ENCODE peak calls at places on chromosomes 13 and 19, in six cellular contexts. X is neural progenitor cell, Y is PC-3, O is A549, K is cardiac muscle cell, F is right lobe of liver. B is an unnamed sample.

GRCh38 chr19:27774827-27775226 is 1438.1 kb downstream of the UQCRFS1 start:
- DNase-seq in X (no peak), O (peak), F (no peak), K (no peak), Y (peak), B (peak)

GRCh38 chr19:6156033-6156432 is 20.6 kb downstream of the ACSBG2 start:
- DNase-seq in X (no peak), K (no peak), Y (no peak), F (no peak), O (no peak), B (no peak)

GRCh38 chr19:28887920-28888618 is 324.9 kb downstream of the UQCRFS1 start:
- DNase-seq in O (no peak), X (peak), K (no peak), F (no peak), Y (no peak), B (no peak)

GRCh38 chr13:51734786-51735185 is 69.2 kb downstream of the DHRS12 start:
- DNase-seq in Y (no peak), O (no peak), X (no peak), F (no peak), K (no peak), B (no peak)

GRCh38 chr13:26838821-26839220 is 78.2 kb upstream of the GPR12 start:
- DNase-seq in F (no peak), X (no peak), K (no peak), Y (no peak), O (no peak), B (no peak)

GRCh38 chr19:35332817-35333216 is 3.8 kb downstream of the CD22 start:
- DNase-seq in O (no peak), F (no peak), K (no peak), Y (no peak), X (no peak), B (no peak)

GRCh38 chr13:40476175-40476958 is 190.1 kb downstream of the FOXO1 start:
- DNase-seq in X (no peak), F (no peak), K (peak), O (peak), Y (peak), B (no peak)

GRCh38 chr19:41193420-41194156 is 569 bp downstream of the CYP2S1 start:
- DNase-seq in K (no peak), F (no peak), X (peak), O (no peak), Y (peak), B (no peak)

GRCh38 chr13:35978607-35979316 is 152.4 kb downstream of the DCLK1 start:
- DNase-seq in O (peak), K (peak), Y (peak), F (no peak), X (peak), B (peak)

DNA sequence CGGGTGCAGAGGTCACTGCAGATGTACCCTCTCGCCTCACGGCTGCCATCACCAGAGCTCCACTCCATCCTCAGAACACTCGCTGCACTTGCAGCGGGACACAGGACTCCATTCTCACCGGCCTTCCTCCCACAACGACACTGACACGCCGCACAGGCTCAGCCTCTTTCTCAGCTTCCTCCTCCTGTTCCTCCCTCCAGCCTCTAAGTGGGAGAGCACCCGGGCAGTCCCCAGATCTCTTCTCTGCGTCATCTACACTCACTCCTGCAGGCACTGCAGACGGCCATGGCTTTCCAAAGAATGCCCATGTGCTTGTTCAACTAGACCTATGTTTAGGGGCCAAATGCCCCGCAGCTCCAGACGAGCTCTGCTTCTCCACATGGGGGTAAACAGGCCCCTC is 14.3 kb upstream of the FKRP start:
- DNase-seq in K (peak), F (no peak), X (no peak), O (no peak), Y (no peak), B (no peak)
- H3K4me3 ChIP-seq in K (no peak), F (no peak), X (no peak), O (no peak), Y (peak), B (no peak)

GRCh38 chr13:28000567-28000966 is 12.1 kb upstream of the URAD start:
- DNase-seq in X (peak), F (no peak), K (no peak), O (peak), Y (no peak), B (no peak)

GRCh38 chr13:28001049-28001448 is 12.6 kb upstream of the URAD start:
- DNase-seq in Y (no peak), X (no peak), F (no peak), O (no peak), K (no peak), B (no peak)

GRCh38 chr13:28001837-28002473 is 13.5 kb upstream of the URAD start:
- DNase-seq in X (no peak), O (no peak), Y (no peak), K (no peak), F (no peak), B (peak)

GRCh38 chr13:28002886-28003698 is 14.6 kb upstream of the URAD start:
- DNase-seq in Y (no peak), F (no peak), O (no peak), X (no peak), K (no peak), B (no peak)

DNA sequence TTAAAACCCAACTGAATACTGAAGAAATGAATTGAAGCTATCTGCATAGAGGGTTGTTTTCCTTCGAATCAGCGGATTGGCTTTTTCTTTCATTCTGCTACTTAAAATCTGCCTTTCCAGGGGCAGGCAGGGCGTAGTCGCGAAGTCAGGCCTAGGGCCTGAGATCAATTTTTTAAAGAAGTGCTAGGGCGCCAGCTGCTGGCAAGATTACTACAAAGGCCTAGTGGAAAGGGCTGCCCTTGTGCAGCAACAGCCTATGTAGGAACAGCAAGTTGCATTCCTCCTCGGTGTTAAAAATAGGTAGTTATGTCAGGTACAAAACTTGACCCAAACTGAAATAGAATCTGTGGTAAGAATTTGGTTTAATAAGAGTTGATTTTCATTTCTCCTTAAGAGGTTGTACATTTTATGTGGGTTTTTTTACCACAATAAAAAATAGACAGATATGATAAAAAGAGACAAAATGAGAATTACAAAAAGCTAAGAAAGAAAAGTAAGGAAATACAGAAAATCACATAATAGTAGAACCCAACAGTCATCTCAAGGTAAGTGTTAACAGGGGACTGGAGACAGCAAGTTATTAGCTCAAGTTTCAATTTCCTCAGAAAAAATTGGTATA is 9.5 kb upstream of the URAD start:
- DNase-seq in X (peak), O (peak), F (no peak), K (peak), Y (peak), B (peak)
- TF ChIP-seq CTCF in X (peak), O (peak), F (no peak), K (peak), Y (peak), B (peak)

GRCh38 chr19:53907690-53908089 is 1.4 kb upstream of the CACNG7 start:
- DNase-seq in Y (no peak), O (no peak), K (no peak), X (no peak), F (no peak), B (no peak)

GRCh38 chr19:53910170-53910518 is 1.1 kb downstream of the CACNG7 start:
- DNase-seq in X (peak), O (no peak), K (peak), F (no peak), Y (no peak), B (no peak)

GRCh38 chr19:53909471-53910169 is 542 bp downstream of the CACNG7 start:
- DNase-seq in X (peak), Y (no peak), F (no peak), K (no peak), O (no peak), B (no peak)

GRCh38 chr19:53908106-53908932 is 759 bp upstream of the CACNG7 start:
- DNase-seq in X (peak), F (no peak), K (peak), Y (peak), O (peak), B (peak)

DNA sequence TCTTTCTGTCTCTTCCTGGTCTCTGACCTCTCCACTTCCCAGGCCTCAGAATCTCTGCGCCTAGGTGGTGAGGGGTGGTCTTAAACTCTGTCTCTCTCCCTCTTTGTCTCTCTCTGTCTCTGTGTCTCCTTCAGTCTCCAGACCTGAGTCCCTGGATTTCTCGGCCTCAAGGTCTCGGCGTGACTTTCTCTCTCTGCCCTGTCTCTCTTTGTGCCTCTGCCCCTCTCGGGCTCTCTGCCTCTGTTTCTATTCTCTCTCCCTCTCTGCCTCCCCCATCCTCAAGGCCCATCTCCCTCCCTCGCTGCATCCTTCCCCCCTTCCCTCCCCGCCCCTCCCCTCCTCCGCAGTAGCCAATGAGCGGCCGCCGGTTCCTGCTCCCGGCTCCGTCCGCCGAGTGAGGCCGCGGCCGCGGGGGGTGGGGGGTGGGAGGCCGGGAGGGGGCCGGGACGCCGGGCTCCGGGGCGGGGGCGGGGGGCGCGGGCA is at the start of gene CACNG7:
- DNase-seq in K (peak), X (peak), F (no peak), O (peak), Y (no peak), B (no peak)
- H3K27ac ChIP-seq in K (no peak), X (no peak), F (no peak), O (peak), Y (no peak), B (no peak)

DNA sequence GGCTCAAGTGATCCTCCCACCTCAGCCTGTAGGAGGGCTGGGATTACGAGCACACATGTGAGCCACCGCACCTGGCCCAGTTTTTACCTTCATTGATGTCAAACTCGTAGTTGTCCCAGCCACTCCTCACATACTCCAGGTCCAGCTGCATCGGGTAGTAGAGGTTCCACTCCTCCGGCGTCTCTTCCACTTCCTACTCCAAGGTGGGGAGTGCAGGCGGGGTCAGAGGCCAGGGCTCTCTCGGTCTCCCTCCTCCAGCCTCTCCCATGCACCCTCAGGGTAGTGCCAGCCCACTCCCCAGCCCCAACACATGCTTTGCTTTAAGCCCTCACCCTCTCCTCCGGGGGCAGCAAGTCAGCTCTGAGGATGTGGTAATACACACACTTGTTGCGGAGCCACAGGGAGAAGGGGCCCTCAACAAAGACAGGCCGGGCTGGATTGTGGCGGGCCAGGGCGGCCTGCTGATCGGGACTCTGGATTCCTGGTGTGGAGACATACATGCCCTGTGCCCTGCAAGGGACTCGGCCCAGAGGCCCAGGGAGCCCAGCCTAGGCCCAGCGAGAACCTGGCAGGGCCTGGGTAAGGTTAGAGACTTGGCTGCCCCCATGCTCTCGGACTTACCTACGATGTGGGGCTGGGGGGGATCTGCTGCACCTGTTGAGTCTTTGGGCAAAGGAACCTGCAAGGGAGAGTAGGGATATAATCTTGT is 1.9 kb upstream of the ZNF653 start:
- DNase-seq in K (no peak), F (no peak), X (no peak), Y (no peak), O (no peak), B (no peak)
- H3K4me3 ChIP-seq in K (no peak), F (no peak), X (no peak), Y (no peak), O (no peak), B (no peak)

DNA sequence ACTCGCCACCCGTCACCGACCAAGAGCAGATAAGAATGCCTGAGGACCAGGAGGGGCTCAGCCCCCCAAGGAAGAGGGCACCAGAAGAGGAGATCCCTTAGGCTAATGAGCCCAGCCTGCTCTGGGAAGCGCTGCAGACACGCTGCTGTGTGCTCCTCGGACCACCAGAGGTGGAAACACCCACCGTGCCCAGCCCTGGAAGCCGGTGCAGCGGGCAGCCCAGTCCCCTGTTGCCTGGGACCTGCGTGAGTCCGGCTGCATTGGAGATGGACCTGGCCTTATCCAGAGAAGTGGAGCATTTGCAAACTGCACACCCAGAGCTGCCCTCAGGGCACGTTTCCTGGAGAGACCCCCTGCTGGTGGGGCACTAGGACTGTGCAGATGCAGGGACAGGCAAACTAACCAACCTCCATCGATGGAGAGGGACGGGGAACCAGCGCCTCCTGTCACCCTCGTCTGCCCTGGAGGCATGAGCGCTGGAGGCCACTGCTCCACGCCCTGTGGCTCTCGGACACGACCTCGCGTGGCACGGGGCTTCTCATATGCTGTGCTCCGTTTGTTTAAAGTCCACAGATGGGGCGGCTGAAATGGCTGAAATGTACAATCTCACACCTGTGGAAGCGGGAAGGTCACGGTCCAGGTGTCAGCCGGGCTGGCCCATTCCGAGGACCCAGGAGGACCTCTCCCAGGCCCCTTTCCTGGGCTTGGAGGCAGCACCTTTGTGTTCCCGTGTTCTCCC is 153.9 kb downstream of the KDM4B start:
- DNase-seq in O (no peak), F (no peak), Y (no peak), X (no peak), K (no peak), B (no peak)
- TF ChIP-seq CTCF in O (no peak), F (no peak), Y (no peak), X (no peak), K (no peak), B (no peak)

GRCh38 chr13:45782327-45783045 is 69.1 kb downstream of the SIAH3 start:
- DNase-seq in K (no peak), O (no peak), F (no peak), X (no peak), Y (no peak), B (no peak)
- H3K27ac ChIP-seq in K (no peak), O (no peak), F (no peak), X (no peak), Y (no peak), B (no peak)

DNA sequence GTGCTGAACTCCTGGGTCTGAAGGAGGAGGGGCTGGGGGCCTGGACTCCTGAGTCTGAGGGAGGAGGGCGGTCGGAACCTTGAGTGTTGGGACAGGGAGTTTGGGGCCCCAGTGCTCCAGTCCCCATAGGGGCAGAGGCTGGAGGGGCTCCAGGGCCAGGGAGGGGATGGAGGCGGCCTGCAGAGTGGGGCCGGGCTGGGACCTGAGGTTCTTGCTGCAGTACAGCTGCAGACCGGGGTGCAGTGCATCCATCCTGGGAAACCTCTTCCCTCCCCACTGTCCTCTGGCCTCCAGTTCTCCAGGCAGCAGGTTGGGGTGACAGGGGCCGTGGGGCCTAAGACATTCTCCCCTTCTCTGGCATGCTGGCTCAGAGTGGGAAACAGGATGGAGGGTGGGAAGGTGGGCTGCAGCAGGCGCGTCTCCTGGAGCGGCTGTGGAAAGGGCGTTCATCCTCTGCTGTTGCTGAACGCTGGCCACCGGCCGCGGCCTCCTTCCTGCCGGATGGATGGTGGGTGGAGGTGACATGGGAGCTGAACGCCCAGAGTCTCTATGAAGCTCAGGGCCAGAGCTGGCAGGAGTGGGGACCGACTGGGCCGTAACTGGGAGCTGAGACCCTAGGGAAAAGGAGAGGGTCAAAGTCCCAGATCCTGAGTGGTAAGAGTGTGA is 1.6 kb downstream of the BRSK1 start:
- DNase-seq in X (no peak), Y (no peak), O (no peak), K (peak), F (no peak), B (no peak)
- H3K4me3 ChIP-seq in X (peak), Y (no peak), O (no peak), K (peak), F (no peak), B (no peak)

DNA sequence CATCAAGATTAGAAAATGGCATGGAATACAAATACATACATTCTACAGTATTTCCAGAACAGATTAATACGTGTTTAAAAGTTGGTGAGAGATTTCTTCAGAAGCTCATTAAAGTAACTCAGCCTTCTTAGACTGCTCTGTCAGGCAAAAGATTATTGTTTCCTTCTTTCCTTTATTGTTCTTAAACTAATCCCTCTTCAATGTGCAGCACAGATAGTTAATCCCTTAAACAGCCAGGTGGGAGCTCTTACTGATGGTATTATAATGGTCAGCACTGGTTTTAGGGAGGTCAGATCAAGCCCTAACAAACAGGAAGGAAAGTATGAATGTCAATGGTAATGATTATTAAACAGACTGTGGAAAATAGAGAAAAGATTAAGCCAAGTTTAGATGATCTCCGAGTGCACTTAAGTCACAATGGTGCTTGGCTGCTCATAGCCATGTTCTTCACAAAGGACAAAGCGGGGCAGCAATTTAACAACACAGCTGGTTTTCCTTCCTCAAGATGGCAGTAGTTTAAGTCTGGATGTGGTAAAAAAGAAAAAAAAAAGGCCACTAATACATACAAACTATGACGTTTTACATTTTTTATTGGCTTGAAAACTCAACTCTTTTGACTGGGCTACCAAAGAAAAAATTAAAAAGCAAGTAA is 992.6 kb downstream of the PCDH9 start:
- DNase-seq in F (no peak), O (peak), Y (no peak), X (peak), K (no peak), B (peak)
- TF ChIP-seq CTCF in F (no peak), O (no peak), Y (no peak), X (peak), K (no peak), B (no peak)

GRCh38 chr13:98225036-98225940 is 48.2 kb upstream of the RNF113B start:
- DNase-seq in O (no peak), K (no peak), Y (no peak), X (no peak), F (no peak), B (no peak)
- H3K27ac ChIP-seq in O (no peak), K (no peak), Y (no peak), X (no peak), F (peak), B (no peak)